ENCODE peak calls at places on chromosomes 1 and 21, in eight cellular contexts. One of them, this sample, is unnamed. For H3K27me3, the result is how much of the 10 kb centered on the place peaks cover.

GRCh38 chr1:82399093-82399492 is 598.4 kb downstream of the ADGRL2 start:
- DNase-seq in lower lobe of right lung: no peak
- DNase-seq in keratinocyte: no peak
- DNase-seq in CD8-positive, alpha-beta T cell: no peak
- DNase-seq in PC-3: no peak
- DNase-seq in tibial nerve: no peak
- DNase-seq in mesendoderm: peak
- DNase-seq in esophagus squamous epithelium: no peak
- DNase-seq in this sample: no peak

GRCh38 chr1:234756857-234757256 is 146.9 kb upstream of the IRF2BP2 start:
- DNase-seq in keratinocyte: no peak
- DNase-seq in mesendoderm: no peak
- DNase-seq in PC-3: no peak
- DNase-seq in esophagus squamous epithelium: no peak
- DNase-seq in lower lobe of right lung: no peak
- DNase-seq in tibial nerve: no peak
- DNase-seq in CD8-positive, alpha-beta T cell: no peak
- DNase-seq in this sample: no peak

GRCh38 chr1:147598631-147599361 is 57.5 kb downstream of the BCL9 start:
- DNase-seq in esophagus squamous epithelium: peak
- DNase-seq in CD8-positive, alpha-beta T cell: peak
- DNase-seq in lower lobe of right lung: peak
- DNase-seq in mesendoderm: no peak
- DNase-seq in tibial nerve: no peak
- DNase-seq in keratinocyte: no peak
- DNase-seq in PC-3: no peak
- DNase-seq in this sample: peak

GRCh38 chr1:89047734-89048133 is 17.3 kb downstream of the GBP1 start:
- DNase-seq in esophagus squamous epithelium: no peak
- DNase-seq in PC-3: peak
- DNase-seq in keratinocyte: no peak
- DNase-seq in mesendoderm: no peak
- DNase-seq in tibial nerve: no peak
- DNase-seq in lower lobe of right lung: no peak
- DNase-seq in CD8-positive, alpha-beta T cell: no peak
- DNase-seq in this sample: no peak

GRCh38 chr1:51280321-51281096 is 44.4 kb downstream of the RNF11 start:
- DNase-seq in tibial nerve: no peak
- DNase-seq in mesendoderm: no peak
- DNase-seq in esophagus squamous epithelium: no peak
- DNase-seq in PC-3: no peak
- DNase-seq in CD8-positive, alpha-beta T cell: no peak
- DNase-seq in keratinocyte: no peak
- DNase-seq in lower lobe of right lung: no peak
- DNase-seq in this sample: no peak

GRCh38 chr1:234611799-234612351 is 1.9 kb upstream of the IRF2BP2 start:
- DNase-seq in CD8-positive, alpha-beta T cell: peak
- DNase-seq in PC-3: no peak
- DNase-seq in esophagus squamous epithelium: no peak
- DNase-seq in mesendoderm: no peak
- DNase-seq in tibial nerve: peak
- DNase-seq in keratinocyte: no peak
- DNase-seq in lower lobe of right lung: peak
- DNase-seq in this sample: peak

GRCh38 chr1:14969006-14969405 is 184.5 kb upstream of the TMEM51 start:
- DNase-seq in mesendoderm: no peak
- DNase-seq in keratinocyte: no peak
- DNase-seq in tibial nerve: no peak
- DNase-seq in lower lobe of right lung: no peak
- DNase-seq in PC-3: no peak
- DNase-seq in esophagus squamous epithelium: no peak
- DNase-seq in CD8-positive, alpha-beta T cell: peak
- DNase-seq in this sample: no peak

GRCh38 chr1:59151860-59152259 is 145.0 kb upstream of the FGGY start:
- DNase-seq in mesendoderm: no peak
- DNase-seq in CD8-positive, alpha-beta T cell: no peak
- DNase-seq in tibial nerve: no peak
- DNase-seq in esophagus squamous epithelium: no peak
- DNase-seq in PC-3: no peak
- DNase-seq in keratinocyte: no peak
- DNase-seq in lower lobe of right lung: no peak
- DNase-seq in this sample: no peak

GRCh38 chr1:198083549-198083948 is 73.2 kb upstream of the NEK7 start:
- DNase-seq in PC-3: no peak
- DNase-seq in esophagus squamous epithelium: no peak
- DNase-seq in mesendoderm: no peak
- DNase-seq in CD8-positive, alpha-beta T cell: no peak
- DNase-seq in keratinocyte: no peak
- DNase-seq in tibial nerve: no peak
- DNase-seq in lower lobe of right lung: no peak
- DNase-seq in this sample: no peak

GRCh38 chr1:147292012-147292411 is 49.5 kb downstream of the CHD1L start:
- DNase-seq in CD8-positive, alpha-beta T cell: no peak
- DNase-seq in keratinocyte: no peak
- DNase-seq in mesendoderm: no peak
- DNase-seq in lower lobe of right lung: no peak
- DNase-seq in PC-3: peak
- DNase-seq in tibial nerve: no peak
- DNase-seq in esophagus squamous epithelium: no peak
- DNase-seq in this sample: no peak

GRCh38 chr21:44436111-44436611 is 19.1 kb upstream of the LRRC3 start:
- DNase-seq in CD8-positive, alpha-beta T cell: no peak
- DNase-seq in esophagus squamous epithelium: no peak
- DNase-seq in keratinocyte: no peak
- DNase-seq in PC-3: no peak
- DNase-seq in mesendoderm: no peak
- DNase-seq in lower lobe of right lung: peak
- DNase-seq in tibial nerve: no peak
- DNase-seq in this sample: no peak

GRCh38 chr1:240743696-240744095 is 131.7 kb upstream of the GREM2 start:
- DNase-seq in tibial nerve: no peak
- DNase-seq in esophagus squamous epithelium: no peak
- DNase-seq in PC-3: no peak
- DNase-seq in mesendoderm: no peak
- DNase-seq in keratinocyte: no peak
- DNase-seq in CD8-positive, alpha-beta T cell: no peak
- DNase-seq in lower lobe of right lung: no peak
- DNase-seq in this sample: no peak

GRCh38 chr1:51484591-51484990 is 34.5 kb downstream of the EPS15 start:
- DNase-seq in keratinocyte: no peak
- DNase-seq in esophagus squamous epithelium: no peak
- DNase-seq in PC-3: peak
- DNase-seq in mesendoderm: no peak
- DNase-seq in tibial nerve: no peak
- DNase-seq in lower lobe of right lung: no peak
- DNase-seq in CD8-positive, alpha-beta T cell: no peak
- DNase-seq in this sample: no peak

GRCh38 chr1:203351037-203351625 is at the start of gene FMOD:
- DNase-seq in tibial nerve: peak
- DNase-seq in keratinocyte: no peak
- DNase-seq in mesendoderm: peak
- DNase-seq in PC-3: no peak
- DNase-seq in esophagus squamous epithelium: no peak
- DNase-seq in lower lobe of right lung: no peak
- DNase-seq in CD8-positive, alpha-beta T cell: no peak
- DNase-seq in this sample: no peak

GRCh38 chr1:179034720-179035119 is 9.0 kb downstream of the FAM20B start:
- DNase-seq in esophagus squamous epithelium: no peak
- DNase-seq in CD8-positive, alpha-beta T cell: no peak
- DNase-seq in lower lobe of right lung: no peak
- DNase-seq in tibial nerve: no peak
- DNase-seq in keratinocyte: no peak
- DNase-seq in mesendoderm: no peak
- DNase-seq in PC-3: peak
- DNase-seq in this sample: no peak

GRCh38 chr1:218164111-218164929 is 120.8 kb upstream of the RRP15 start:
- DNase-seq in lower lobe of right lung: peak
- DNase-seq in CD8-positive, alpha-beta T cell: no peak
- DNase-seq in PC-3: peak
- DNase-seq in tibial nerve: no peak
- DNase-seq in mesendoderm: peak
- DNase-seq in keratinocyte: no peak
- DNase-seq in esophagus squamous epithelium: no peak
- DNase-seq in this sample: no peak

GRCh38 chr21:32712043-32712442 is 15.8 kb downstream of the SYNJ1 start:
- DNase-seq in PC-3: no peak
- DNase-seq in lower lobe of right lung: no peak
- DNase-seq in tibial nerve: no peak
- DNase-seq in keratinocyte: no peak
- DNase-seq in esophagus squamous epithelium: no peak
- DNase-seq in CD8-positive, alpha-beta T cell: peak
- DNase-seq in mesendoderm: no peak
- DNase-seq in this sample: no peak

GRCh38 chr1:147719711-147720225 is 40.6 kb downstream of the GJA5 start:
- DNase-seq in CD8-positive, alpha-beta T cell: no peak
- DNase-seq in tibial nerve: no peak
- DNase-seq in PC-3: no peak
- DNase-seq in keratinocyte: no peak
- DNase-seq in lower lobe of right lung: no peak
- DNase-seq in mesendoderm: no peak
- DNase-seq in esophagus squamous epithelium: no peak
- DNase-seq in this sample: no peak

GRCh38 chr21:42424848-42425602 is 21.3 kb downstream of the UBASH3A start:
- DNase-seq in keratinocyte: no peak
- DNase-seq in PC-3: no peak
- DNase-seq in esophagus squamous epithelium: no peak
- DNase-seq in lower lobe of right lung: peak
- DNase-seq in CD8-positive, alpha-beta T cell: peak
- DNase-seq in mesendoderm: no peak
- DNase-seq in tibial nerve: no peak
- DNase-seq in this sample: peak
- H3K4me3 ChIP-seq in keratinocyte: no peak
- H3K4me3 ChIP-seq in PC-3: no peak
- H3K4me3 ChIP-seq in esophagus squamous epithelium: no peak
- H3K4me3 ChIP-seq in lower lobe of right lung: no peak
- H3K4me3 ChIP-seq in CD8-positive, alpha-beta T cell: peak
- H3K4me3 ChIP-seq in mesendoderm: no peak
- H3K4me3 ChIP-seq in tibial nerve: no peak
- H3K4me3 ChIP-seq in this sample: peak

GRCh38 chr1:209822706-209823105 is 5.1 kb upstream of the UTP25 start:
- DNase-seq in mesendoderm: no peak
- DNase-seq in lower lobe of right lung: no peak
- DNase-seq in tibial nerve: no peak
- DNase-seq in CD8-positive, alpha-beta T cell: no peak
- DNase-seq in PC-3: no peak
- DNase-seq in keratinocyte: no peak
- DNase-seq in esophagus squamous epithelium: no peak
- DNase-seq in this sample: no peak

GRCh38 chr1:209819059-209819458 is 8.7 kb upstream of the UTP25 start:
- DNase-seq in lower lobe of right lung: no peak
- DNase-seq in CD8-positive, alpha-beta T cell: no peak
- DNase-seq in esophagus squamous epithelium: no peak
- DNase-seq in tibial nerve: no peak
- DNase-seq in mesendoderm: no peak
- DNase-seq in PC-3: no peak
- DNase-seq in keratinocyte: no peak
- DNase-seq in this sample: no peak

GRCh38 chr1:209823143-209824041 is 4.4 kb upstream of the UTP25 start:
- DNase-seq in keratinocyte: no peak
- DNase-seq in CD8-positive, alpha-beta T cell: no peak
- DNase-seq in esophagus squamous epithelium: no peak
- DNase-seq in lower lobe of right lung: no peak
- DNase-seq in PC-3: peak
- DNase-seq in mesendoderm: peak
- DNase-seq in tibial nerve: no peak
- DNase-seq in this sample: no peak

GRCh38 chr1:209817691-209818090 is 10.1 kb upstream of the UTP25 start:
- DNase-seq in keratinocyte: no peak
- DNase-seq in PC-3: no peak
- DNase-seq in tibial nerve: no peak
- DNase-seq in lower lobe of right lung: no peak
- DNase-seq in mesendoderm: no peak
- DNase-seq in esophagus squamous epithelium: no peak
- DNase-seq in CD8-positive, alpha-beta T cell: no peak
- DNase-seq in this sample: no peak

GRCh38 chr1:209820986-209821385 is 6.8 kb upstream of the UTP25 start:
- DNase-seq in mesendoderm: no peak
- DNase-seq in esophagus squamous epithelium: no peak
- DNase-seq in CD8-positive, alpha-beta T cell: no peak
- DNase-seq in lower lobe of right lung: no peak
- DNase-seq in PC-3: no peak
- DNase-seq in tibial nerve: no peak
- DNase-seq in keratinocyte: no peak
- DNase-seq in this sample: no peak
- H3K27me3 ChIP-seq in mesendoderm: under half
- H3K27me3 ChIP-seq in esophagus squamous epithelium: under half
- H3K27me3 ChIP-seq in CD8-positive, alpha-beta T cell: under half
- H3K27me3 ChIP-seq in lower lobe of right lung: under half
- H3K27me3 ChIP-seq in PC-3: under half
- H3K27me3 ChIP-seq in tibial nerve: under half
- H3K27me3 ChIP-seq in keratinocyte: under half
- H3K27me3 ChIP-seq in this sample: under half

DNA sequence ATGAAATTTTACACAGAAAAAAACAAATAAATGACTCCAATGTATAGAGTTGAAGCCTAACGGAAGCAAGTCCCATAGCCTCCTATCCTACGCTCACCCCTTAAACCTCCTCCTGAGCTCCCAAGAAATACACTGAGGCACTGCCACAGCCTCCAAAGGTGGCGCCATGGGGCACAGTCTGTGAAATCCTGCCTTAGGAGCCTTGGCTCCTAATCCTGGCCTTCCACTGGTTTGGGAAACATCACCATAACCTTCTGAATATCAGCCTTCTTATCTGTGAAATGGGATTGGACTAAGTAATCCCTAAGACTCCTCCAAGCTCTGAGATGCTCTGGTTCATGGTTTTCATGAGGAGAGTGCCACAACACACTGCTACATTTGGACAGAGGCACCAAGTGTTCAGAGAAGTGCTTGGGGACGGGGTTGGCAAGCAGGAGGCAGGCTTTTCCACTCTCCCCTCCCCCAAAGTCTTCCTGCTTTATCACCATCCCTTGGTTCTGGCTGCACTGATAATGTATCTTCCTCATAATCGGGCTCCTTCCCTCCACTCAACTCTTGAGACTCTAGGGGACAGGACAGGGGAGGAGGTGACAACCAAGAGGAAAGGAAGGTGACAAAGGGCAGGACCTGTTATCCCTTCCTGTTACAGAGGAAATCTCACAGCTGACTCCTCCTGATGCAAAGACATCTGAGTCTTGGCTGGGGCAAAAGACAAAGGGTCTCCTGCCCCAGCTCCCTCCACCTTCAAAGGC is 2.7 kb downstream of the SLAMF7 start:
- DNase-seq in PC-3: no peak
- DNase-seq in esophagus squamous epithelium: no peak
- DNase-seq in tibial nerve: no peak
- DNase-seq in CD8-positive, alpha-beta T cell: no peak
- DNase-seq in keratinocyte: no peak
- DNase-seq in mesendoderm: peak
- DNase-seq in lower lobe of right lung: no peak
- DNase-seq in this sample: no peak
- H3K4me3 ChIP-seq in PC-3: no peak
- H3K4me3 ChIP-seq in esophagus squamous epithelium: no peak
- H3K4me3 ChIP-seq in tibial nerve: no peak
- H3K4me3 ChIP-seq in CD8-positive, alpha-beta T cell: no peak
- H3K4me3 ChIP-seq in keratinocyte: no peak
- H3K4me3 ChIP-seq in mesendoderm: no peak
- H3K4me3 ChIP-seq in lower lobe of right lung: peak
- H3K4me3 ChIP-seq in this sample: no peak

GRCh38 chr1:40743452-40743851 is 40.1 kb upstream of the KCNQ4 start:
- DNase-seq in lower lobe of right lung: no peak
- DNase-seq in PC-3: no peak
- DNase-seq in esophagus squamous epithelium: no peak
- DNase-seq in keratinocyte: no peak
- DNase-seq in CD8-positive, alpha-beta T cell: no peak
- DNase-seq in mesendoderm: no peak
- DNase-seq in tibial nerve: no peak
- DNase-seq in this sample: no peak
- H3K27me3 ChIP-seq in lower lobe of right lung: under half
- H3K27me3 ChIP-seq in PC-3: under half
- H3K27me3 ChIP-seq in esophagus squamous epithelium: under half
- H3K27me3 ChIP-seq in keratinocyte: under half
- H3K27me3 ChIP-seq in CD8-positive, alpha-beta T cell: under half
- H3K27me3 ChIP-seq in mesendoderm: under half
- H3K27me3 ChIP-seq in tibial nerve: under half
- H3K27me3 ChIP-seq in this sample: under half

This sample was measured in effector memory CD4-positive, alpha-beta T cell.